ENCODE peak calls at places on chromosomes 13 and 19, in seven cellular contexts. C is activated gamma-delta T cell, W is ACHN, Z is AG20443, L is cardiac muscle cell, O is ureter, V is OCI-LY7. T is an unnamed sample.

GRCh38 chr13:21240586-21240985 is 64.1 kb downstream of the MRPL57 start:
- DNase-seq in C (no peak), W (no peak), Z (peak), L (no peak), O (no peak), V (no peak), T (no peak)

GRCh38 chr13:77079902-77080413 is 53.0 kb upstream of the FBXL3 start:
- DNase-seq in C (no peak), W (no peak), Z (no peak), L (no peak), O (no peak), V (no peak), T (no peak)

GRCh38 chr13:100921139-100921538 is 246.5 kb upstream of the TMTC4 start:
- DNase-seq in C (no peak), W (no peak), Z (no peak), L (no peak), O (no peak), V (no peak), T (no peak)

GRCh38 chr19:34300962-34301361 is 46.6 kb downstream of the GARRE1 start:
- DNase-seq in C (no peak), W (no peak), Z (no peak), L (no peak), O (no peak), V (no peak), T (no peak)

GRCh38 chr13:49681837-49682236 is 9.4 kb downstream of the EBPL start:
- DNase-seq in C (no peak), W (no peak), Z (peak), L (no peak), O (no peak), V (no peak), T (no peak)

GRCh38 chr13:50845211-50845610 is 1.7 kb upstream of the DLEU7 start:
- DNase-seq in C (no peak), W (no peak), Z (no peak), L (no peak), O (no peak), V (no peak), T (no peak)

GRCh38 chr13:113804703-113805430 is 45.8 kb downstream of the TMEM255B start:
- DNase-seq in C (no peak), W (no peak), Z (no peak), L (no peak), O (no peak), V (no peak), T (no peak)

GRCh38 chr19:16836115-16836905 is 7.1 kb downstream of the SIN3B start:
- DNase-seq in C (no peak), W (no peak), Z (no peak), L (no peak), O (no peak), V (peak), T (peak)

GRCh38 chr19:13718733-13719132 is 45.6 kb upstream of the MRI1 start:
- DNase-seq in C (no peak), W (peak), Z (peak), L (peak), O (peak), V (no peak), T (no peak)

GRCh38 chr13:81872581-81872980 is 1531.7 kb upstream of the SPRY2 start:
- DNase-seq in C (no peak), W (peak), Z (no peak), L (peak), O (no peak), V (no peak), T (no peak)

GRCh38 chr13:113864303-113864890 is 521 bp upstream of the GAS6 start:
- DNase-seq in C (no peak), W (no peak), Z (peak), L (no peak), O (peak), V (no peak), T (no peak)

GRCh38 chr13:33742321-33742720 is 75.6 kb upstream of the RFC3 start:
- DNase-seq in C (no peak), W (no peak), Z (no peak), L (no peak), O (no peak), V (peak), T (no peak)

GRCh38 chr19:13234518-13234917 is 84.3 kb downstream of the IER2 start:
- DNase-seq in C (no peak), W (peak), Z (peak), L (peak), O (no peak), V (peak), T (no peak)

GRCh38 chr19:30070970-30071632 is 129.1 kb downstream of the URI1 start:
- DNase-seq in C (no peak), W (no peak), Z (no peak), L (no peak), O (no peak), V (no peak), T (peak)

GRCh38 chr19:35782589-35782988 is 7.2 kb downstream of the ARHGAP33 start:
- DNase-seq in C (no peak), W (no peak), Z (no peak), L (no peak), O (no peak), V (no peak), T (no peak)

GRCh38 chr13:99425485-99426341 is 75.6 kb upstream of the TM9SF2 start:
- DNase-seq in C (no peak), W (no peak), Z (no peak), L (peak), O (no peak), V (peak), T (no peak)

T was measured in upper lobe of left lung.